ENCODE peak calls at places on chromosome 22, in eight cellular contexts. Y is lower leg skin, B is bronchial epithelial cell, H is body of pancreas, W is HepG2, F is GM12865, I is cardiac fibroblast, R is astrocyte of the cerebellum. O is an unnamed sample.

GRCh38 chr22:45602824-45603301 is 68.8 kb upstream of the ATXN10 start:
- DNase-seq in Y (no peak), I (peak), R (no peak), W (peak), B (no peak), F (peak), H (no peak), O (no peak)

GRCh38 chr22:33038836-33039235 is 19.3 kb downstream of the SYN3 start:
- DNase-seq in H (no peak), B (no peak), I (no peak), F (no peak), R (no peak), Y (peak), W (no peak), O (no peak)

GRCh38 chr22:44289429-44290171 is 23.2 kb downstream of the SHISAL1 start:
- DNase-seq in B (no peak), H (no peak), I (no peak), Y (no peak), R (no peak), W (no peak), F (no peak), O (no peak)

GRCh38 chr22:45548991-45549736 is 46.5 kb downstream of the FBLN1 start:
- DNase-seq in Y (peak), B (peak), I (peak), F (no peak), H (peak), W (no peak), R (peak), O (no peak)

GRCh38 chr22:18144105-18144504 is 5.9 kb upstream of the USP18 start:
- DNase-seq in R (no peak), W (no peak), H (peak), Y (no peak), I (no peak), F (no peak), B (no peak), O (no peak)

GRCh38 chr22:17121235-17122195 is at the start of gene TMEM121B:
- DNase-seq in B (no peak), H (peak), W (no peak), F (no peak), R (peak), I (peak), Y (peak), O (no peak)

GRCh38 chr22:26671317-26672059 is 14.1 kb downstream of the MIAT start:
- DNase-seq in F (peak), I (no peak), H (peak), W (no peak), Y (peak), B (peak), R (no peak), O (no peak)

GRCh38 chr22:36644333-36644757 is 59.2 kb downstream of the CACNG2 start:
- DNase-seq in R (peak), I (peak), F (peak), Y (no peak), W (peak), H (peak), B (peak), O (peak)

GRCh38 chr22:37187552-37187890 is 526 bp downstream of the C1QTNF6 start:
- DNase-seq in F (no peak), B (peak), W (no peak), Y (no peak), R (no peak), I (peak), H (no peak), O (no peak)

GRCh38 chr22:46068176-46068907 is 82.0 kb upstream of the PPARA start:
- DNase-seq in B (peak), Y (no peak), W (no peak), I (no peak), H (no peak), R (no peak), F (no peak), O (no peak)

GRCh38 chr22:16845465-16845864 is 20.3 kb upstream of the XKR3 start:
- DNase-seq in W (no peak), I (no peak), H (no peak), Y (no peak), B (no peak), R (no peak), F (no peak), O (no peak)

GRCh38 chr22:25477358-25477757 is 87.1 kb upstream of the GRK3 start:
- DNase-seq in Y (no peak), F (no peak), R (no peak), B (no peak), W (no peak), I (no peak), H (no peak), O (no peak)

GRCh38 chr22:27719535-27720227 is 81.9 kb downstream of the MN1 start:
- DNase-seq in R (no peak), W (peak), I (no peak), H (no peak), B (peak), Y (peak), F (peak), O (no peak)

GRCh38 chr22:24954856-24955255 is 2.3 kb downstream of the KIAA1671 start:
- DNase-seq in H (no peak), B (no peak), Y (no peak), W (no peak), I (no peak), F (no peak), R (no peak), O (no peak)

GRCh38 chr22:36365020-36365411 is 22.8 kb downstream of the MYH9 start:
- DNase-seq in H (peak), F (peak), B (peak), I (peak), Y (no peak), W (no peak), R (peak), O (no peak)

GRCh38 chr22:50531546-50532352 is 1.9 kb upstream of the TYMP start:
- DNase-seq in F (peak), Y (peak), W (no peak), H (peak), B (peak), I (peak), R (no peak), O (no peak)

GRCh38 chr22:24836282-24836681 is 30.3 kb downstream of the SGSM1 start:
- DNase-seq in R (no peak), I (no peak), H (no peak), F (no peak), W (no peak), B (no peak), Y (no peak), O (no peak)

GRCh38 chr22:33811208-33811607 is 109.1 kb downstream of the LARGE1 start:
- DNase-seq in B (no peak), F (no peak), I (no peak), Y (no peak), W (no peak), R (no peak), H (no peak), O (no peak)

GRCh38 chr22:50084570-50084969 is 656 bp downstream of the MLC1 start:
- DNase-seq in R (no peak), Y (no peak), W (no peak), H (no peak), F (no peak), I (no peak), B (no peak), O (no peak)

GRCh38 chr22:32144875-32145274 is 14.2 kb downstream of the C22orf42 start:
- DNase-seq in Y (no peak), R (no peak), I (no peak), B (peak), H (no peak), F (no peak), W (no peak), O (no peak)

GRCh38 chr22:38112361-38112760 is 1.9 kb upstream of the BAIAP2L2 start:
- DNase-seq in W (no peak), R (no peak), F (no peak), I (no peak), H (no peak), B (no peak), Y (no peak), O (no peak)

GRCh38 chr22:41862530-41863266 is 29.8 kb downstream of the SREBF2 start:
- DNase-seq in W (no peak), I (no peak), H (no peak), B (no peak), Y (no peak), F (peak), R (no peak), O (no peak)

GRCh38 chr22:18113680-18114394 is 3.2 kb downstream of the TUBA8 start:
- DNase-seq in I (no peak), H (no peak), R (no peak), F (peak), W (no peak), B (no peak), Y (no peak), O (no peak)

GRCh38 chr22:32650553-32651345 is 150.8 kb upstream of the TIMP3 start:
- DNase-seq in F (no peak), B (no peak), I (no peak), H (no peak), R (no peak), W (no peak), Y (no peak), O (no peak)

GRCh38 chr22:38214248-38215056 is 12.7 kb downstream of the MAFF start:
- DNase-seq in W (no peak), H (peak), R (no peak), B (peak), Y (peak), I (peak), F (peak), O (no peak)

GRCh38 chr22:17563936-17564391 is 666 bp downstream of the SLC25A18 start:
- DNase-seq in W (no peak), I (peak), B (no peak), R (no peak), H (peak), F (no peak), Y (no peak), O (no peak)

GRCh38 chr22:47630741-47631534 is 868.5 kb downstream of the TBC1D22A start:
- DNase-seq in H (no peak), I (no peak), F (no peak), B (no peak), R (no peak), W (no peak), Y (peak), O (no peak)

GRCh38 chr22:43185860-43186261 is 1.1 kb downstream of the TTLL12 start:
- DNase-seq in R (no peak), W (peak), B (peak), F (peak), I (peak), Y (peak), H (peak), O (no peak)

GRCh38 chr22:27401321-27401720 is 400.2 kb downstream of the MN1 start:
- DNase-seq in H (no peak), Y (no peak), B (no peak), I (peak), F (no peak), R (no peak), W (no peak), O (no peak)

GRCh38 chr22:42928969-42929837 is 72.1 kb upstream of the ARFGAP3 start:
- DNase-seq in H (peak), W (peak), R (no peak), I (peak), F (peak), B (no peak), Y (no peak), O (no peak)

GRCh38 chr22:30804626-30805025 is 110.0 kb downstream of the OSBP2 start:
- DNase-seq in F (no peak), H (no peak), B (no peak), Y (no peak), I (no peak), W (no peak), R (no peak), O (no peak)

GRCh38 chr22:42630901-42631602 is 9.3 kb downstream of the ATP5MGL start:
- DNase-seq in W (no peak), H (no peak), Y (no peak), B (no peak), F (no peak), I (no peak), R (no peak), O (no peak)

GRCh38 chr22:45082795-45083194 is 73.0 kb upstream of the PHF21B start:
- DNase-seq in W (no peak), R (no peak), F (no peak), Y (no peak), H (no peak), B (no peak), I (no peak), O (no peak)

GRCh38 chr22:39900306-39901227 is at the start of gene GRAP2:
- DNase-seq in R (no peak), I (no peak), F (peak), B (no peak), W (no peak), Y (no peak), H (no peak), O (no peak)

GRCh38 chr22:39901519-39902146 is 749 bp downstream of the GRAP2 start:
- DNase-seq in I (no peak), B (no peak), R (no peak), H (no peak), Y (no peak), W (no peak), F (no peak), O (no peak)

GRCh38 chr22:39896313-39896996 is 2.9 kb upstream of the ENTHD1 start:
- DNase-seq in F (no peak), R (no peak), W (no peak), B (no peak), H (no peak), Y (no peak), I (no peak), O (no peak)

GRCh38 chr22:39897841-39898240 is 3.0 kb upstream of the GRAP2 start:
- DNase-seq in H (no peak), Y (no peak), R (no peak), B (no peak), F (no peak), I (no peak), W (no peak), O (no peak)

GRCh38 chr22:39898997-39899396 is 1.9 kb upstream of the GRAP2 start:
- DNase-seq in W (no peak), R (no peak), F (peak), Y (no peak), B (no peak), I (no peak), H (no peak), O (no peak)
- H3K4me3 ChIP-seq in W (no peak), R (no peak), F (no peak), Y (no peak), B (no peak), I (no peak), H (no peak), O (no peak)

GRCh38 chr22:29359469-29359868 is 28.9 kb downstream of the AP1B1 start:
- DNase-seq in Y (no peak), R (peak), F (no peak), B (peak), I (peak), W (peak), H (peak), O (no peak)
- TF ChIP-seq CTCF in Y (no peak), R (peak), F (no peak), B (peak), I (peak), W (peak), H (peak), O (peak)

DNA sequence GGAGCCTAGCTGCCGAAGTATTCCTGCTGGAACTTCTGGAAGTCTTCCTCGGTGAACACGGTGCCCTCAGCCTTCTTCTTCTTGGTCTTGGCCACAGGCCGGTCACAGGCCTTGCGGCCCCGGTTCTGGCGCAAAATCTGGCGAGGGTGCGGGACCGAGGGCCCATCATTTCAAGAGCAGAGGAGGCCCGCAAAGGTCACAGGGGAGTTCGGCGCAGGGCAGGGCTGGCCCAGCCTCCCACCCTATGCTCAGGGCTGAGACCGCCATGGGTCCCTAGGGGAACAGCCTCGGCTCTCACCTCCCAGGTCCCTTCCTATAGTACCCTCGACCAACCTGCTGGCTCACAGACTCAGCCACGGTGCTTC is 3.1 kb downstream of the RPS19BP1 start:
- DNase-seq in W (no peak), R (no peak), I (no peak), H (no peak), B (no peak), F (no peak), Y (no peak), O (no peak)
- H3K4me3 ChIP-seq in W (no peak), R (no peak), I (no peak), H (no peak), B (no peak), F (peak), Y (no peak), O (no peak)

GRCh38 chr22:35024364-35024692 is 41.6 kb upstream of the ISX start:
- DNase-seq in F (no peak), I (no peak), Y (peak), W (no peak), R (no peak), H (no peak), B (no peak), O (no peak)
- TF ChIP-seq CTCF in F (no peak), I (no peak), Y (no peak), W (no peak), R (no peak), H (no peak), B (no peak), O (no peak)

DNA sequence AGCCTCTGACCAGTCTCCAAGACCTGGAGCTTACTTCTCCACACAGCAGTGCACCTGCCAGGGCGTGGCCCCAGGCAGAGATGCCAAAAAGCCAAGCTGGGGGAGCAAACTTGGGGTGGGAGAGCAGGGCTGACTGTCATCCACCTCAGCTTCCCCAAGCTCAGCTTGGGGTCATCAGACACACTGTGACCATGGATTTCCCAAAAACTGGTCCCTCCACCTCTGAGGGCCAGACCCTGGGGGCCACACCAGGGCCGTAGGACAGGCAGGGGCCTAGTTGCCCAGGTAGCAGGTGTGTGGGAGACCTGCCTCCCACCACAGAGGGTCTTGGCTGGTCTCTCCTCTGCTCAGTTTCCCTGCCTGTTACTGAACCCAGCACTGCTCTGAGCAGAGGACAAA is 30.6 kb downstream of the ARVCF start:
- DNase-seq in F (no peak), B (no peak), W (no peak), Y (no peak), I (no peak), R (no peak), H (no peak), O (no peak)
- H3K4me3 ChIP-seq in F (no peak), B (peak), W (peak), Y (no peak), I (peak), R (peak), H (no peak), O (peak)

GRCh38 chr22:22111267-22111751 is 128.7 kb upstream of the TOP3B start:
- DNase-seq in Y (no peak), R (peak), W (no peak), B (peak), I (peak), H (no peak), F (peak), O (peak)

GRCh38 chr22:22110548-22111266 is 128.1 kb upstream of the TOP3B start:
- DNase-seq in W (no peak), F (peak), B (peak), R (peak), H (peak), Y (no peak), I (peak), O (peak)

GRCh38 chr22:22112533-22113294 is 130.1 kb upstream of the TOP3B start:
- DNase-seq in I (no peak), B (no peak), H (no peak), R (no peak), W (no peak), Y (no peak), F (no peak), O (no peak)

GRCh38 chr22:22111983-22112382 is 129.4 kb upstream of the TOP3B start:
- DNase-seq in R (no peak), H (no peak), W (no peak), F (no peak), B (no peak), I (no peak), Y (no peak), O (no peak)

DNA sequence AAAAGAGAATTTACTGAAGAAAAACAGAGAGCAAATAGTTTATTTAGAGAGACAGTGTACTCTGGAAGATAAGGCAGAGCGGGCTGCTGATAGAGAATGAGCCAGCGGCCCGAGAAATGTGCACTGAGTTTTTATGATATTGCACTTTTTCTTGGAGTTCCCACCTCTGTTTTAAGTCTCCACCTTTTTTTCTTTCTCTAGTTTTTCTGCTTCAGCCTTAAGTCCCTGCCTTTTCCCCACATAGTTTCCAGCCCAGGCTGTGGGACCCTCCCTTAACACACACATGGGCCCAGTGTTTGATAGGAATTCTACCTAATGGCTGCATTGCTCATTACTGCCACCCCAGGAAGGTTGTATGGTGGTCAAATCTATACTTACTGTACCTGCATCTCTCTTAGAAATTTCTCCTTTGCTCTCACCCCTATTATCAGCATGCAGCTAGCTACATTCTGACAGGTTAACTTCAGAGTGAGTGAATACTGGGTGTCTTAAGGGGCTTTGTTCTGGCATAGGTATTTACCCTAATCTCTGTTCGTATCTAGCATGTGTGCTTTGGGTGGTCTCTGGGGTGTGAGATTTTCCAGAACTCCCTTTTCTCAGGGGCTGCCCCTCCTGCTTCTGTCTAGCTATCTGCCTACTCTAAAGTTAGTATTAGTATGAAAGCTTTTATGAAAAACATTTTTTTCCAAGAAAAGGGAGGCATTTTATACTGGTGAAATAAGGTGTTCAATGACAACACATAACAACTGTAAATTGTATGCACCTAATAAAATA is 127.3 kb upstream of the TOP3B start:
- DNase-seq in H (no peak), I (no peak), R (no peak), B (peak), F (no peak), Y (no peak), W (no peak), O (no peak)
- TF ChIP-seq CTCF in H (no peak), I (peak), R (peak), B (peak), F (peak), Y (no peak), W (peak), O (peak)

GRCh38 chr22:23522642-23523251 is 57.3 kb downstream of the IGLL1 start:
- DNase-seq in W (peak), Y (no peak), B (no peak), R (no peak), H (no peak), F (no peak), I (peak), O (no peak)
- H3K4me3 ChIP-seq in W (peak), Y (no peak), B (no peak), R (no peak), H (no peak), F (no peak), I (no peak), O (no peak)

GRCh38 chr22:20583471-20583922 is 76.1 kb downstream of the MED15 start:
- DNase-seq in F (no peak), W (no peak), R (no peak), H (peak), Y (no peak), I (no peak), B (no peak), O (no peak)
- TF ChIP-seq CTCF in F (no peak), W (peak), R (no peak), H (no peak), Y (no peak), I (peak), B (peak), O (peak)

GRCh38 chr22:22605074-22605404 is 39.4 kb upstream of the GGTLC2 start:
- DNase-seq in B (no peak), W (no peak), Y (no peak), H (no peak), I (no peak), F (peak), R (no peak), O (no peak)
- H3K4me3 ChIP-seq in B (no peak), W (no peak), Y (no peak), H (no peak), I (no peak), F (no peak), R (no peak), O (no peak)

DNA sequence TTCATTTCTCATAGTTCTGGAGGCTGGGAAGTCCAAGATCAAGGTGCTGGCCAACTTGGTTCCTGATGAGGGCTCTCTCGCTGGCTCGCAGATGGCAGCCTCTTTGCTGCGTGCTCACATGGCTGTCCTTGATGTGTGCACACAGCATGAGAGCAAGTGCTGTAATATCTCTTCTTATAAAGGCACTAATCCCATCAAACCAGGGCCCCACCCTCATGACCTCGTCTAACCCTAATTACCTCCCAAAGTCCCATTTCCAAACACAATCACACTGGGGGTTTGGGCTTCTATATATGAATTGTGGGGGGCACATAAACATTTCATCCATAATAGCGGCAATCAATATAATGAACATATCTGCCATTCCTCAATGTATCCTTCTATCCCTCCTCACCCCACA is 1062.1 kb downstream of the BRD1 start:
- DNase-seq in Y (no peak), H (no peak), F (no peak), I (no peak), W (no peak), R (no peak), B (no peak), O (no peak)
- TF ChIP-seq CTCF in Y (no peak), H (no peak), F (no peak), I (no peak), W (no peak), R (no peak), B (no peak), O (no peak)